ENCODE peak calls at places on chromosome X, in eight cellular contexts. I, E, V, H, N, A, S and M are unnamed samples.

GRCh38 chrX:39152106-39152649 is 350.9 kb downstream of the MID1IP1 start:
- DNase-seq in A (no peak), S (peak; percentile 23), I (no peak), N (peak; percentile 66), E (no peak), V (peak; percentile 4), H (no peak), M (no peak)

GRCh38 chrX:104564335-104564734 is 1.7 kb upstream of the IL1RAPL2 start:
- DNase-seq in V (no peak), A (no peak), H (no peak), N (no peak), E (no peak), I (no peak), S (no peak), M (peak; percentile 63)

GRCh38 chrX:153405426-153405825 is 4.3 kb upstream of the PNMA6E start:
- DNase-seq in S (no peak), N (no peak), H (no peak), A (no peak), V (no peak), I (no peak), E (no peak), M (peak; percentile 19)

GRCh38 chrX:132615396-132616131 is 126.7 kb upstream of the MBNL3 start:
- DNase-seq in H (peak; percentile 53), I (peak; percentile 24), V (peak; percentile 38), N (peak; percentile 55), A (peak; percentile 44), S (peak; percentile 13), E (no peak), M (no peak)

GRCh38 chrX:68084765-68085164 is 348.5 kb downstream of the OPHN1 start:
- DNase-seq in S (no peak), A (peak; percentile 48), V (peak; percentile 80), E (no peak), I (no peak), N (no peak), H (peak; percentile 63), M (no peak)

GRCh38 chrX:48956728-48957414 is 536 bp downstream of the OTUD5 start:
- DNase-seq in V (no peak), I (no peak), N (no peak), A (no peak), H (no peak), S (peak; percentile 29), E (no peak), M (no peak)

GRCh38 chrX:51697397-51697796 is 12.9 kb upstream of the CENPVL1 start:
- DNase-seq in I (no peak), N (no peak), V (no peak), S (no peak), H (no peak), A (no peak), E (no peak), M (peak; percentile 8)

GRCh38 chrX:47145408-47146120 is 543 bp downstream of the RBM10 start:
- DNase-seq in S (no peak), I (no peak), H (no peak), A (no peak), V (peak; percentile 10), N (no peak), E (no peak), M (no peak)

GRCh38 chrX:108712886-108713285 is 23.5 kb downstream of the IRS4 start:
- DNase-seq in H (no peak), S (no peak), E (no peak), N (no peak), A (no peak), I (no peak), V (no peak), M (no peak)

GRCh38 chrX:1813809-1814208 is 198.9 kb downstream of the ASMT start:
- DNase-seq in V (no peak), A (no peak), I (no peak), H (no peak), N (no peak), S (no peak), E (no peak), M (no peak)

GRCh38 chrX:133849676-133850075 is 135.7 kb downstream of the GPC3 start:
- DNase-seq in S (no peak), H (no peak), A (no peak), E (no peak), V (no peak), I (no peak), N (no peak), M (no peak)

GRCh38 chrX:65581661-65582339 is 47.2 kb upstream of the LAS1L start:
- DNase-seq in H (peak; percentile 76), V (peak; percentile 77), A (peak; percentile 63), I (no peak), E (no peak), S (no peak), N (peak; percentile 48), M (no peak)

GRCh38 chrX:634306-634958 is 3.8 kb downstream of the SHOX start:
- DNase-seq in H (no peak), S (no peak), A (no peak), I (no peak), E (no peak), V (no peak), N (no peak), M (no peak)

GRCh38 chrX:7828594-7828993 is 14.4 kb upstream of the VCX start:
- DNase-seq in I (no peak), S (no peak), H (no peak), E (no peak), V (no peak), N (no peak), A (no peak), M (no peak)

GRCh38 chrX:115226929-115227328 is 7.0 kb downstream of the LRCH2 start:
- DNase-seq in N (no peak), I (no peak), A (no peak), S (no peak), H (peak; percentile 25), E (no peak), V (peak; percentile 26), M (no peak)

GRCh38 chrX:151042852-151043251 is 59.7 kb downstream of the HMGB3 start:
- DNase-seq in S (no peak), V (no peak), H (no peak), E (no peak), A (no peak), N (no peak), I (no peak), M (no peak)

GRCh38 chrX:129493643-129494042 is 29.6 kb downstream of the SMARCA1 start:
- DNase-seq in I (no peak), V (peak; percentile 35), A (no peak), H (peak; percentile 44), N (no peak), E (no peak), S (no peak), M (no peak)

DNA sequence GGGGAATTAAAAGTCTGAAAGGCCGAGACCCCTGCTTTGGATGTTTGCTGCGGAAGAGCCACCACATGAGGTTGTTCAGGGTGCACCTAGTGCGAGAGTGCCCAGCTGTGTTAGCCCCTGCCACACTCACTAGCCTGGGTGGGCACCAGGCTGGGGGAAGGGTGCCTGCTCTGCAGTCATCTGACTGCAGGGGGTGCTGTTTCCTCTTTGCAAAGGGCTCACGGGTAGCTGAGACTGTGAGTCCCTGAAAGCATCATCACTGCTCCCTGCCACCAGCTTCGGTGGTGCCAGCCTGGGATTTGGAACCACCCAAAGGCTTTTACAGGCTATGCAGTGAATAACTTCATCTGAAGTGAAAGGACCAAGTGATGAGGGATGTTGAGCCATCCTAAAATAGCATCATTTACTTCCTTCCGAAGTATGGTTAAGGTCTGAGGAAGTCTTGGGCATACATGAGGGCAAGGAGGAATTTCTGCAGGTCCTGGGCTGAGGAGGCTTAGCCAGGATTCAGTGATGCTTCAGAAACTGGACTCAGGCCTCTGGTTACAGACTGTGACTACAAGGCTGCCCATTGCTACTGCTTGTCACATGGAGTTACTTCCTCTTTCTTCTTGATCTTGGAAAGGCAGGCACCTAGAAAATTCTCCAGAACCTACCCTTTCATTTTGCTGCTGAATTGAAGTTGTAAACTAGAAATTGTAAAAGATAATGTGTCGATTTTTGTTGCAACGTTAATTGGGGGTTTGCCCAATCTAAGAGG is 293.2 kb upstream of the PRPS2 start:
- DNase-seq in A (no peak), S (no peak), H (no peak), I (no peak), V (no peak), N (peak; percentile 2), E (no peak), M (no peak)
- TF ChIP-seq CTCF in A (no peak), S (no peak), H (peak; percentile 9), I (peak; percentile 32), V (no peak), N (peak; percentile 41), E (no peak), M (peak; percentile 16)

GRCh38 chrX:95076449-95076848 is 1402.4 kb downstream of the FAM133A start:
- DNase-seq in S (no peak), E (no peak), I (no peak), N (peak; percentile 17), V (peak; percentile 51), H (peak; percentile 33), A (no peak), M (no peak)

GRCh38 chrX:95071621-95072020 is 1397.6 kb downstream of the FAM133A start:
- DNase-seq in N (no peak), I (no peak), H (no peak), A (no peak), V (peak; percentile 11), S (no peak), E (no peak), M (peak; percentile 39)

GRCh38 chrX:95065151-95065550 is 1391.1 kb downstream of the FAM133A start:
- DNase-seq in I (no peak), H (no peak), N (no peak), S (no peak), E (no peak), A (no peak), V (no peak), M (no peak)

DNA sequence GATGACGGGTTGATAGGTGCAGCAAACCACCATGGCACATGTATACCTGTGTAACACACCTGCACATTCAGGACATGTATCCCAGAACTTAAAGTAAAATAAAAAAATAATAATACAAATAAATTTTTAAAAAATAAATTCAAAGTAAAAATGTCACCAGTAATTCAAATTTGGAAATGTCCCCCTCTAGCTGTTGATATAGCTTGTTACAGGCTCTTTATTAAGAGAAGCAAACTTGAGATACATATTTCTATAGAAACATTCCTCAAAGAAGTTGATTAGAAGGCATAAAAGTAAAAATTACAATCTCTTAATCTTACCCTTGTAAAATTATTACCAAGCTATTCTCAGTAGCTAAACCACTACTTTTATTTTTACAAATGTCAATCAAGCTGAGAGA is 1397.0 kb downstream of the FAM133A start:
- DNase-seq in H (no peak), N (no peak), S (no peak), E (no peak), A (no peak), I (no peak), V (peak; percentile 19), M (no peak)
- TF ChIP-seq CTCF in H (peak; percentile 13), N (peak; percentile 58), S (no peak), E (no peak), A (no peak), I (peak; percentile 9), V (peak; percentile 41), M (peak; percentile 73)

DNA sequence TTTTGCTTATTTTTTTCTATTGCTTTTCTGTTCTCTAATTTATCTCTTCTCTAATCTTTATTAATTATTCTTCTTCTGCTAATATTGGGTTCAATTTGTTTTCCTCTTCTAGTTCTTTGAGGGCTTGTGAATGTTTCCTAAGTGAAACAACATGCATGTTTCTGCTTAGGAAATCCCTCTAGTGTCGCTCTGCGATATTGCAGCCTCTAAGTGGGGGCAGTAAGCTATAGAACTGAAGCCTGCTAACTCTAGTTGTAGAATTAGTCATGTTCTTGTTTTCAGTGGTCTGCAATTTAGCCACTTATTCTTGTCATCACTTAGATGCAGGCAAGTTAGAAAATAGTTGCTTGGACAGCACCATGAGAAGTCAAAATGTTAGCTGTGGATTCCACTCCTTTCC is 222.6 kb downstream of the SPIN4 start:
- DNase-seq in V (peak; percentile 1), A (no peak), N (no peak), E (no peak), I (no peak), H (peak; percentile 4), S (no peak), M (no peak)
- TF ChIP-seq CTCF in V (peak; percentile 54), A (peak; percentile 38), N (peak; percentile 40), E (peak; percentile 54), I (no peak), H (peak; percentile 18), S (no peak), M (peak; percentile 68)

GRCh38 chrX:40284852-40285251 is 187.1 kb upstream of the BCOR start:
- DNase-seq in E (no peak), V (no peak), H (no peak), S (no peak), A (no peak), I (no peak), N (no peak), M (no peak)
- TF ChIP-seq CTCF in E (no peak), V (peak; percentile 6), H (no peak), S (no peak), A (no peak), I (no peak), N (peak; percentile 25), M (no peak)